ENCODE peak calls at places on chromosomes 11 and 22, in five cellular contexts. G is astrocyte, W is upper lobe of right lung, I is HAP-1, E is brain microvascular endothelial cell. J is an unnamed sample.

GRCh38 chr11:122628691-122629555 is 26.6 kb upstream of the UBASH3B start:
- DNase-seq in G (peak; percentile 31), W (peak; percentile 76), I (peak; percentile 44), E (peak; percentile 77), J (peak; percentile 59)

GRCh38 chr11:116960916-116961315 is 123.5 kb upstream of the APOA1 start:
- DNase-seq in G (peak; percentile 82), W (no peak), I (no peak), E (peak; percentile 45), J (peak; percentile 49)

GRCh38 chr11:58592760-58593472 is 14.1 kb downstream of the ZFP91 start:
- DNase-seq in G (no peak), W (no peak), I (no peak), E (no peak), J (peak; percentile 48)

GRCh38 chr11:64789331-64790204 is 11.2 kb upstream of the SF1 start:
- DNase-seq in G (no peak), W (peak; percentile 46), I (no peak), E (no peak), J (no peak)

GRCh38 chr11:95545116-95545875 is 244.3 kb downstream of the FAM76B start:
- DNase-seq in G (no peak), W (no peak), I (no peak), E (no peak), J (no peak)

GRCh38 chr11:47394322-47395224 is 13.8 kb upstream of the SLC39A13 start:
- DNase-seq in G (no peak), W (peak; percentile 85), I (no peak), E (peak; percentile 62), J (no peak)

GRCh38 chr22:29385748-29386147 is 2.6 kb downstream of the AP1B1 start:
- DNase-seq in G (no peak), W (no peak), I (no peak), E (no peak), J (peak; percentile 17)

GRCh38 chr11:122981388-122982264 is at the start of gene BSX:
- DNase-seq in G (peak; percentile 8), W (peak; percentile 78), I (peak; percentile 49), E (peak; percentile 38), J (peak; percentile 8)

GRCh38 chr11:17613428-17613962 is 66.4 kb downstream of the OTOG start:
- DNase-seq in G (no peak), W (no peak), I (no peak), E (no peak), J (no peak)

GRCh38 chr11:59560290-59560701 is 49.0 kb downstream of the OR4D9 start:
- DNase-seq in G (peak; percentile 66), W (no peak), I (peak; percentile 81), E (peak; percentile 84), J (peak; percentile 86)

GRCh38 chr11:45457649-45458048 is 171.5 kb upstream of the SYT13 start:
- DNase-seq in G (peak; percentile 51), W (no peak), I (no peak), E (peak; percentile 78), J (peak; percentile 49)

GRCh38 chr11:65442952-65443351 is 20.4 kb downstream of the NEAT1 start:
- DNase-seq in G (peak; percentile 30), W (no peak), I (no peak), E (peak; percentile 37), J (peak; percentile 23)

GRCh38 chr11:69337211-69337721 is 43.3 kb downstream of the MYEOV start:
- DNase-seq in G (peak; percentile 61), W (peak; percentile 39), I (no peak), E (peak; percentile 18), J (peak; percentile 35)

GRCh38 chr11:69541501-69542313 is 60.2 kb downstream of the LINC01488 start:
- DNase-seq in G (peak; percentile 30), W (peak; percentile 71), I (no peak), E (no peak), J (peak; percentile 33)

GRCh38 chr11:40241524-40242037 is 1217.9 kb downstream of the LRRC4C start:
- DNase-seq in G (peak; percentile 96), W (no peak), I (no peak), E (no peak), J (no peak)

GRCh38 chr11:125554038-125554437 is 15.2 kb upstream of the EI24 start:
- DNase-seq in G (no peak), W (no peak), I (no peak), E (no peak), J (no peak)

GRCh38 chr22:47199949-47200272 is 437.5 kb downstream of the TBC1D22A start:
- DNase-seq in G (no peak), W (no peak), I (no peak), E (no peak), J (no peak)

GRCh38 chr11:3203221-3204043 is 15.2 kb downstream of the MRGPRG start:
- DNase-seq in G (no peak), W (peak; percentile 60), I (no peak), E (no peak), J (no peak)

GRCh38 chr22:33520904-33521780 is 399.1 kb downstream of the LARGE1 start:
- DNase-seq in G (no peak), W (no peak), I (no peak), E (no peak), J (no peak)

GRCh38 chr11:22433066-22433450 is 94.9 kb downstream of the SLC17A6 start:
- DNase-seq in G (peak; percentile 74), W (no peak), I (no peak), E (peak; percentile 0), J (no peak)

GRCh38 chr11:100753144-100753543 is 66.1 kb downstream of the ARHGAP42 start:
- DNase-seq in G (no peak), W (no peak), I (no peak), E (no peak), J (peak; percentile 73)

DNA sequence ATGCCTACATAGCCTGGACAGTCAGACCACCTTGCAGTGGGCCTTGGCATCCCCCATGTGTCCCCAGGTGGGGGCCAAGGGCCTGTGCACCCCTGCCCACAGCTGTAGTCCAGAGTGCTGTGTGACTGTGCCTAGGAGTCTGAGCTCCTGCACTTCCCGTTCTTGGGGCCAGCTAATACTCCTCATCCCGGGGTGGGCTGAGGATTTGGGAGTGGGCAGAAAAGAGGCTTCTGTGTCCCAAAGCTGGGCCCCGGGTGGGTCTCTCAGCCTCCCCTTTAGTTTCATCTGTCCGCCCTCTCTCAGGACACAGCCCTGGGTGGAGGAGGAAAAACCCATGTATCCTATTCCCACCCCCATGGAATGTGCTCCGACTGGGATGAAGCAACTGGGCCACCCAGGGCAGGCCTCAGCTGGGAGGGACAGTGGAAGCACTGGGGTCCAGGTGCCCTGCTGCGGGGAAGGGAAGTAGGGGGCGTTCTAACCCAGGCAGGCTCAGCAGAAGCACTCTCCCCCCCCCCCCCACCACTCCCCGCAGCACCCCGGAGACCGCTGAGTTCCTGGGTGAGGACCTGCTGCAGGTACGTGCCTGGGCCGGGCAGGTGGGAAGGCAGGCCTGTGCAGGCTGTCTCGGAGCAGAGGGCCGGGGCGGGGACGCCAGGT is 1.3 kb downstream of the SH3BP1 start:
- DNase-seq in G (no peak), W (no peak), I (no peak), E (no peak), J (peak; percentile 79)
- H3K4me3 ChIP-seq in G (peak overlapping the region; percentile 57), W (peak overlapping the region; percentile 62), I (peak overlapping the region; percentile 44), E (peak overlapping the region; percentile 70), J (peak overlapping the region; percentile 92)

DNA sequence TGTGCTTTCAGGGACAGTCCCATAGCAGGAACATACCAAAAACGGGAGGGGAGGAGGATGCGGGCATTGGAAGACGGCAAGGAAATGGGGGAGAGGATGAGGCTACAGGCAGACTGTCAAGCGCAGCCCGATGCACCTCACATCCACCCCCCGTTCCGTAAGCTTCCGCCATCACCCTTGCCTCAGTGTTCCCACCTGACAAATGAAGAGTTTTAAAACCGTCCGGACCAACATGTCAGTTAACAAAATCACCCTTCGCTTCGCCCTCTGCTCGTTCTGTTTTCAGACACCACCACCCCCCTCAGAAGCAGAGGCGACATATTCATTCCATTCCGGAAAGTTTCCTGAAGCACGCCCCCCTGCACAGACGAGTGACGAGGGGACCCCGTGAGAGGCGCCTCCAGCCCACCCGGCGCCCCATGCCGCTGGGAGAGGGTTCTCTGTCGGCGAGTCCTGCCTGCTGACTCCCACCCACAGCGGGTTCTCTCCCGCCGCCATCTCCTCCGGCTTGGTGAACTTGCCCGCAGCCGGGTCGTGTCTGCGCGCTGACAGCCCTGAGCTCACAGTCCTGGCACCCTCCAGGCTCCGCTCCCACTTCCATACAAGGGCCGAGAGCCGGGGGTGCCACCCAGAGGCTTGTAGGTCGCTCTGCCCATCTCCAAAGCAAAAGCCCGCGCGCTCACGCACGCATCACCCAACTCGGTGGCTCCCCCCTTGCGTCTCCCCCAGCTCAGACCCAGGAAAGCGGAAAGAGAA is 1.5 kb downstream of the IGSF9B start:
- DNase-seq in G (no peak), W (no peak), I (no peak), E (no peak), J (no peak)
- H3K4me3 ChIP-seq in G (no peak overlapping the region), W (peak overlapping the region; percentile 61), I (peak overlapping the region; percentile 61), E (no peak overlapping the region), J (no peak overlapping the region)

DNA sequence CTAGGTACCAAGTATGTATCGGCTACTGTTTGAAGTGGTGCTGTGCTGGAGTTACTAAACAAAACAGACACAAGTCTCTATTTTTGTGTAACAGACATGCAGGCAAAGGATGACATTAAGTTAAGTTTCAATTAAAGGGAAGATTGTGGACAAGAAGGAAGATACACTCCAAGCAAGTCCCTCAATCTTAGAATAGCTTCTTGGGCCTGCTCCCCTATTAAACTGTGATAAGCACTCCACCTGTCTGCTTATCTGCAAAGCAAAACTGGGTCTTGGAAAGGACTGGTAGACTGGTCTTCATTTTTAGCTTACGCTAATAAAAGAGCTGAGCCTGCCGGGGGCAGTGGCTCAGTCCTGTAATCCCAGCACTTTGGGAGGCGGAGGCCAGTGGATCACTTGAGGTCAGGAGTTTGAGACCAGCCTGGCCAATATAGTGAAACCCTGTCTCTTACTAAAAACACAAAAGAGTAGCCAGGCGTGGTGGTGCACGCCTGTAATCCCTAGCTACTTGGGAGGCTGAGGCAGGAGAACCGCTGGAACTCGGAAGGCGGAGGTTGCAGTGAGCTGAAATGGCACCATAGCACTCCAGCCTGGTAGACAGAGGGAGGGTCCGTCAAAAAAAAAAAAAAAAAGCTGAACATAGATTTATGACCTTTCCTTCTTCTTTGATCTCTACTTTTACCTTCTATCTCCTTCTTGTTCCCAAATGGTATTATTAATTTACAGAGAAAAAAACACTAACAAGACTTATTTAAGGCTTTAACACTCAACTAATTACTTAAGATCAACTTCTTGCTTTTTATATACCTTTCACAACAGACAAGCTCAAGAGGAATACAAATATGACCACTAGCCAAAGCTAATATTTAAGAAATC is 4.1 kb downstream of the DDX17 start:
- DNase-seq in G (no peak), W (no peak), I (no peak), E (no peak), J (no peak)
- H3K4me3 ChIP-seq in G (no peak overlapping the region), W (peak overlapping the region; percentile 80), I (no peak overlapping the region), E (no peak overlapping the region), J (no peak overlapping the region)

GRCh38 chr11:10503217-10503616 is 37.8 kb downstream of the RNF141 start:
- DNase-seq in G (no peak), W (no peak), I (no peak), E (no peak), J (no peak)

GRCh38 chr11:10502065-10502680 is 38.8 kb downstream of the RNF141 start:
- DNase-seq in G (no peak), W (no peak), I (no peak), E (no peak), J (no peak)

GRCh38 chr11:10502770-10503169 is 38.2 kb downstream of the RNF141 start:
- DNase-seq in G (no peak), W (no peak), I (no peak), E (no peak), J (no peak)

GRCh38 chr11:10504490-10504889 is 36.5 kb downstream of the RNF141 start:
- DNase-seq in G (no peak), W (no peak), I (no peak), E (no peak), J (no peak)

DNA sequence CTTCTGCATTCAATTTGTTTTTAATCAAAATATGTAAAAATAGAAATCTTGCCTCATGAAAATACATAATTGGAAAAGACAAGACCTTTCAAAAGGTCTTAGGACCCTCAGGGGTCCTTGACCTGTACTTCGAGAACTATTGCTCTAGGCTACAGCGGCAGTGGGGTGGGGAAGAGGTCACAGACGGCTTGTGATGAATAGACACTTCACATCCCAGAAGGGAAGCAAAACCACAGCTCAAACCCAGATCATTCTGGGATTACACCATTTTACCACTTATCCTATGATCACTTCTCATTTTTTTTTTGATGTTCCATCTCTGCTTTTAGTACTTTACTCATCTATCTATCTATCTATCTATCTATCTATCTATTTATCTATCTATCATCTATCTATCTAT is 37.2 kb downstream of the RNF141 start:
- DNase-seq in G (no peak), W (no peak), I (no peak), E (no peak), J (no peak)
- H3K4me3 ChIP-seq in G (no peak overlapping the region), W (no peak overlapping the region), I (no peak overlapping the region), E (no peak overlapping the region), J (no peak overlapping the region)

J was measured in bronchial epithelial cell.